ENCODE peak calls at places on chromosomes 12 and 14, in five cellular contexts. One of them, this sample, is unnamed.

GRCh38 chr14:36517242-36518030 is 2.6 kb downstream of the NKX2-1 start:
- DNase-seq in neuronal stem cell: no peak
- DNase-seq in mesenchymal stem cell: no peak
- DNase-seq in IMR-90: no peak
- DNase-seq in H9: peak; percentile 61
- DNase-seq in this sample: no peak

GRCh38 chr12:131950182-131950913 is 606 bp downstream of the EP400 start:
- DNase-seq in neuronal stem cell: no peak
- DNase-seq in mesenchymal stem cell: peak; percentile 40
- DNase-seq in IMR-90: no peak
- DNase-seq in H9: no peak
- DNase-seq in this sample: no peak

GRCh38 chr12:107760207-107760816 is 625 bp downstream of the PRDM4 start:
- DNase-seq in neuronal stem cell: peak; percentile 17
- DNase-seq in mesenchymal stem cell: peak; percentile 41
- DNase-seq in IMR-90: peak; percentile 12
- DNase-seq in H9: peak; percentile 65
- DNase-seq in this sample: no peak

GRCh38 chr14:83463500-83464098 is 1929.9 kb upstream of the SEL1L start:
- DNase-seq in neuronal stem cell: peak; percentile 52
- DNase-seq in mesenchymal stem cell: peak; percentile 52
- DNase-seq in IMR-90: peak; percentile 70
- DNase-seq in H9: peak; percentile 53
- DNase-seq in this sample: peak; percentile 42

GRCh38 chr12:117514016-117514415 is 152.6 kb upstream of the NOS1 start:
- DNase-seq in neuronal stem cell: no peak
- DNase-seq in mesenchymal stem cell: no peak
- DNase-seq in IMR-90: no peak
- DNase-seq in H9: no peak
- DNase-seq in this sample: peak; percentile 40

GRCh38 chr12:45730842-45731336 is 1.4 kb downstream of the ARID2 start:
- DNase-seq in neuronal stem cell: no peak
- DNase-seq in mesenchymal stem cell: no peak
- DNase-seq in IMR-90: peak; percentile 39
- DNase-seq in H9: no peak
- DNase-seq in this sample: peak; percentile 2

GRCh38 chr12:113831016-113831415 is 135.1 kb downstream of the RBM19 start:
- DNase-seq in neuronal stem cell: no peak
- DNase-seq in mesenchymal stem cell: no peak
- DNase-seq in IMR-90: peak; percentile 50
- DNase-seq in H9: no peak
- DNase-seq in this sample: no peak

GRCh38 chr14:59424707-59425106 is 40.5 kb downstream of the GPR135 start:
- DNase-seq in neuronal stem cell: no peak
- DNase-seq in mesenchymal stem cell: no peak
- DNase-seq in IMR-90: no peak
- DNase-seq in H9: no peak
- DNase-seq in this sample: no peak

GRCh38 chr14:97709552-97709951 is 912.4 kb downstream of the VRK1 start:
- DNase-seq in neuronal stem cell: no peak
- DNase-seq in mesenchymal stem cell: no peak
- DNase-seq in IMR-90: no peak
- DNase-seq in H9: no peak
- DNase-seq in this sample: no peak

GRCh38 chr12:22206111-22206728 is 128.3 kb downstream of the ST8SIA1 start:
- DNase-seq in neuronal stem cell: no peak
- DNase-seq in mesenchymal stem cell: no peak
- DNase-seq in IMR-90: no peak
- DNase-seq in H9: no peak
- DNase-seq in this sample: no peak

GRCh38 chr12:96047621-96048211 is 12.3 kb upstream of the LTA4H start:
- DNase-seq in neuronal stem cell: no peak
- DNase-seq in mesenchymal stem cell: peak; percentile 62
- DNase-seq in IMR-90: peak; percentile 72
- DNase-seq in H9: no peak
- DNase-seq in this sample: peak; percentile 4

GRCh38 chr12:64796205-64796845 is 28.1 kb upstream of the TBC1D30 start:
- DNase-seq in neuronal stem cell: peak; percentile 65
- DNase-seq in mesenchymal stem cell: peak; percentile 91
- DNase-seq in IMR-90: peak; percentile 92
- DNase-seq in H9: peak; percentile 49
- DNase-seq in this sample: peak; percentile 82

GRCh38 chr12:93180566-93180965 is 197.2 kb upstream of the NUDT4 start:
- DNase-seq in neuronal stem cell: no peak
- DNase-seq in mesenchymal stem cell: peak; percentile 27
- DNase-seq in IMR-90: no peak
- DNase-seq in H9: no peak
- DNase-seq in this sample: no peak

GRCh38 chr12:106760184-106760531 is 14.3 kb upstream of the RIC8B start:
- DNase-seq in neuronal stem cell: no peak
- DNase-seq in mesenchymal stem cell: peak; percentile 38
- DNase-seq in IMR-90: peak; percentile 15
- DNase-seq in H9: peak; percentile 84
- DNase-seq in this sample: no peak

GRCh38 chr12:52013626-52014310 is 7.0 kb downstream of the TAMALIN start:
- DNase-seq in neuronal stem cell: no peak
- DNase-seq in mesenchymal stem cell: no peak
- DNase-seq in IMR-90: no peak
- DNase-seq in H9: no peak
- DNase-seq in this sample: no peak

GRCh38 chr12:106025129-106025528 is 113.6 kb downstream of the NUAK1 start:
- DNase-seq in neuronal stem cell: no peak
- DNase-seq in mesenchymal stem cell: no peak
- DNase-seq in IMR-90: no peak
- DNase-seq in H9: no peak
- DNase-seq in this sample: no peak

GRCh38 chr12:95674088-95674595 is 116.4 kb downstream of the NTN4 start:
- DNase-seq in neuronal stem cell: no peak
- DNase-seq in mesenchymal stem cell: no peak
- DNase-seq in IMR-90: no peak
- DNase-seq in H9: no peak
- DNase-seq in this sample: no peak

GRCh38 chr12:76020731-76021672 is 10.6 kb downstream of the PHLDA1 start:
- DNase-seq in neuronal stem cell: no peak
- DNase-seq in mesenchymal stem cell: peak; percentile 99
- DNase-seq in IMR-90: peak; percentile 99
- DNase-seq in H9: no peak
- DNase-seq in this sample: peak; percentile 82

GRCh38 chr12:64835926-64836325 is 11.5 kb downstream of the TBC1D30 start:
- DNase-seq in neuronal stem cell: no peak
- DNase-seq in mesenchymal stem cell: no peak
- DNase-seq in IMR-90: no peak
- DNase-seq in H9: no peak
- DNase-seq in this sample: no peak

GRCh38 chr14:70622111-70622712 is 19.5 kb upstream of the TTC9 start:
- DNase-seq in neuronal stem cell: peak; percentile 36
- DNase-seq in mesenchymal stem cell: peak; percentile 56
- DNase-seq in IMR-90: peak; percentile 21
- DNase-seq in H9: peak; percentile 70
- DNase-seq in this sample: peak; percentile 50

GRCh38 chr12:105223358-105223840 is 12.6 kb downstream of the APPL2 start:
- DNase-seq in neuronal stem cell: no peak
- DNase-seq in mesenchymal stem cell: no peak
- DNase-seq in IMR-90: no peak
- DNase-seq in H9: no peak
- DNase-seq in this sample: no peak

GRCh38 chr12:96503971-96504370 is 14.6 kb downstream of the CFAP54 start:
- DNase-seq in neuronal stem cell: no peak
- DNase-seq in mesenchymal stem cell: no peak
- DNase-seq in IMR-90: peak; percentile 64
- DNase-seq in H9: no peak
- DNase-seq in this sample: peak; percentile 23

GRCh38 chr12:116053479-116054195 is 223.9 kb downstream of the MED13L start:
- DNase-seq in neuronal stem cell: no peak
- DNase-seq in mesenchymal stem cell: peak; percentile 69
- DNase-seq in IMR-90: peak; percentile 81
- DNase-seq in H9: no peak
- DNase-seq in this sample: peak; percentile 37

GRCh38 chr12:44464180-44464579 is 411.9 kb downstream of the NELL2 start:
- DNase-seq in neuronal stem cell: peak; percentile 50
- DNase-seq in mesenchymal stem cell: no peak
- DNase-seq in IMR-90: no peak
- DNase-seq in H9: no peak
- DNase-seq in this sample: no peak

GRCh38 chr12:116015525-116015924 is 262.0 kb downstream of the MED13L start:
- DNase-seq in neuronal stem cell: no peak
- DNase-seq in mesenchymal stem cell: peak; percentile 77
- DNase-seq in IMR-90: peak; percentile 68
- DNase-seq in H9: no peak
- DNase-seq in this sample: no peak

GRCh38 chr14:60195179-60195810 is 30.1 kb upstream of the DHRS7 start:
- DNase-seq in neuronal stem cell: no peak
- DNase-seq in mesenchymal stem cell: no peak
- DNase-seq in IMR-90: no peak
- DNase-seq in H9: no peak
- DNase-seq in this sample: no peak

GRCh38 chr14:93050761-93051160 is 65.0 kb downstream of the ITPK1 start:
- DNase-seq in neuronal stem cell: no peak
- DNase-seq in mesenchymal stem cell: no peak
- DNase-seq in IMR-90: no peak
- DNase-seq in H9: no peak
- DNase-seq in this sample: no peak

GRCh38 chr14:93049295-93049694 is 66.4 kb downstream of the ITPK1 start:
- DNase-seq in neuronal stem cell: no peak
- DNase-seq in mesenchymal stem cell: no peak
- DNase-seq in IMR-90: no peak
- DNase-seq in H9: no peak
- DNase-seq in this sample: no peak

GRCh38 chr14:93054006-93054405 is 61.7 kb downstream of the ITPK1 start:
- DNase-seq in neuronal stem cell: no peak
- DNase-seq in mesenchymal stem cell: no peak
- DNase-seq in IMR-90: no peak
- DNase-seq in H9: no peak
- DNase-seq in this sample: no peak

GRCh38 chr14:93049867-93050331 is 65.8 kb downstream of the ITPK1 start:
- DNase-seq in neuronal stem cell: no peak
- DNase-seq in mesenchymal stem cell: no peak
- DNase-seq in IMR-90: no peak
- DNase-seq in H9: no peak
- DNase-seq in this sample: no peak

DNA sequence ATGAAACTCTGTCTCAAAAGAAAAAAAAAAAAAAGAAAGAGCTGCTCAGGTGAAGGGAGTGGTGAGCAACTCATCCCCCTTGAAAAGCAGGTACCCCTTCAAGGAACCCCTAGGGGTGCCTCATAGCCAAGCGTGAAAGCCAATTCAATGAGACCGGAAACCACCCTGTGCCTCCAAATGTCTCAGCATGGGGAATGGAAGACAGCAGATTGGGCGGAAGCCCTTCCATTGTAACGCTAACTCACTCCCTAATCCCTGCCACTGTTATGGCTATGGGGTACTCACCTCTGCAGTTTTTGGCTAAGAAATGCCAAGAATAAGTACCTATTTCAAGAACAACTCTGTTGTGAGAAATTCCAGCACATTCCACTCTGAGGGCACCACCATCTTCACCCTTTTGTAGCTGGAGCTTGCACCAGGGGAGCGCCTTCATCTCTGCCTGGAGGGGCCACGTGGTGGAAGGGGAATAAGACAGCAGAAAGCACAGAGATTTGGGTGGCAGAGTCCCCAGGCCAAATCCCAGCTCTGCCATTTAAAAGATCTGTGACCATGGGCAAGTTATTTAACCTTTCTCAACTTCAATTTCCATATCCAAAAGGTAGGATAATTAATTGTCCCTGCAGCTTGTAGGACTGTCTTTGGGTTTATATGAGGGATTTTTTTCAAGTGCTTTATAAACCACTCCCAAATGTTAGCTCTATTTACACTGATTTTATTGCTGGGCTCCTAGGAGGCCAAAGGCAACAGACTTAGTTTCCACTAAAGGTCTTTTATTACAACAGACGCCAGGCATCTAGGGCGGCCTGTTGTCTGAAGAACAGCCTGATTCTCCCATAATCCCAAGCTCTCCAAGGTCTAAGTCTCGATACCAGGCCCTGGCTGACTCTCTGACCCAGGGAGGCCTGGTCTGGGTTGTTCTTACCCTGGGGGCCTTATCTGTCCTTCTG is 63.9 kb downstream of the ITPK1 start:
- DNase-seq in neuronal stem cell: no peak
- DNase-seq in mesenchymal stem cell: no peak
- DNase-seq in IMR-90: no peak
- DNase-seq in H9: peak; percentile 78
- DNase-seq in this sample: no peak
- H3K4ac ChIP-seq in neuronal stem cell: no peak overlapping the region
- H3K4ac ChIP-seq in mesenchymal stem cell: no peak overlapping the region
- H3K4ac ChIP-seq in IMR-90: no peak overlapping the region
- H3K4ac ChIP-seq in H9: no peak overlapping the region
- H3K4ac ChIP-seq in this sample: no peak overlapping the region

GRCh38 chr14:22887260-22887989 is 4.4 kb downstream of the REM2 start:
- DNase-seq in neuronal stem cell: peak; percentile 76
- DNase-seq in mesenchymal stem cell: peak; percentile 82
- DNase-seq in IMR-90: peak; percentile 75
- DNase-seq in H9: peak; percentile 83
- DNase-seq in this sample: peak; percentile 85
- H3K4ac ChIP-seq in neuronal stem cell: no peak overlapping the region
- H3K4ac ChIP-seq in mesenchymal stem cell: peak overlapping the region; percentile 30
- H3K4ac ChIP-seq in IMR-90: peak overlapping the region; percentile 76
- H3K4ac ChIP-seq in H9: no peak overlapping the region
- H3K4ac ChIP-seq in this sample: no peak overlapping the region

GRCh38 chr14:86885280-86885679 is 1107.7 kb downstream of the GALC start:
- DNase-seq in neuronal stem cell: no peak
- DNase-seq in mesenchymal stem cell: no peak
- DNase-seq in IMR-90: no peak
- DNase-seq in H9: no peak
- DNase-seq in this sample: no peak

GRCh38 chr14:86882818-86883217 is 1110.2 kb downstream of the GALC start:
- DNase-seq in neuronal stem cell: no peak
- DNase-seq in mesenchymal stem cell: no peak
- DNase-seq in IMR-90: no peak
- DNase-seq in H9: no peak
- DNase-seq in this sample: no peak

GRCh38 chr14:86884498-86884897 is 1108.5 kb downstream of the GALC start:
- DNase-seq in neuronal stem cell: no peak
- DNase-seq in mesenchymal stem cell: no peak
- DNase-seq in IMR-90: no peak
- DNase-seq in H9: no peak
- DNase-seq in this sample: no peak
- H3K4ac ChIP-seq in neuronal stem cell: peak overlapping the region; percentile 41
- H3K4ac ChIP-seq in mesenchymal stem cell: no peak overlapping the region
- H3K4ac ChIP-seq in IMR-90: no peak overlapping the region
- H3K4ac ChIP-seq in H9: no peak overlapping the region
- H3K4ac ChIP-seq in this sample: no peak overlapping the region

GRCh38 chr12:121799842-121800693 is 3.7 kb upstream of the SETD1B start:
- DNase-seq in neuronal stem cell: no peak
- DNase-seq in mesenchymal stem cell: peak; percentile 95
- DNase-seq in IMR-90: peak; percentile 84
- DNase-seq in H9: peak; percentile 84
- DNase-seq in this sample: peak; percentile 81

GRCh38 chr12:121802485-121802842 is 1.3 kb upstream of the SETD1B start:
- DNase-seq in neuronal stem cell: no peak
- DNase-seq in mesenchymal stem cell: no peak
- DNase-seq in IMR-90: no peak
- DNase-seq in H9: no peak
- DNase-seq in this sample: no peak

GRCh38 chr12:121801601-121802484 is 2.0 kb upstream of the SETD1B start:
- DNase-seq in neuronal stem cell: no peak
- DNase-seq in mesenchymal stem cell: peak; percentile 47
- DNase-seq in IMR-90: peak; percentile 45
- DNase-seq in H9: peak; percentile 32
- DNase-seq in this sample: peak; percentile 25

GRCh38 chr12:121799175-121799841 is 4.5 kb upstream of the SETD1B start:
- DNase-seq in neuronal stem cell: no peak
- DNase-seq in mesenchymal stem cell: peak; percentile 93
- DNase-seq in IMR-90: peak; percentile 85
- DNase-seq in H9: peak; percentile 71
- DNase-seq in this sample: peak; percentile 80

GRCh38 chr12:121800694-121801600 is 2.9 kb upstream of the SETD1B start:
- DNase-seq in neuronal stem cell: no peak
- DNase-seq in mesenchymal stem cell: peak; percentile 86
- DNase-seq in IMR-90: peak; percentile 83
- DNase-seq in H9: peak; percentile 76
- DNase-seq in this sample: peak; percentile 82
- H3K4ac ChIP-seq in neuronal stem cell: peak overlapping the region; percentile 100
- H3K4ac ChIP-seq in mesenchymal stem cell: peak overlapping the region; percentile 99
- H3K4ac ChIP-seq in IMR-90: peak overlapping the region; percentile 99
- H3K4ac ChIP-seq in H9: peak overlapping the region; percentile 98
- H3K4ac ChIP-seq in this sample: peak overlapping the region; percentile 100

This sample was measured in trophoblast cell.